ENCODE peak calls at places on chromosomes 7 and 10, in nine cellular contexts. D is NCI-H1092; E is mesendoderm; K is CD8-positive, alpha-beta memory T cell; B is stimulated activated CD4-positive, alpha-beta T cell treated with anti-CD3 and anti-CD28 coated beads, Interleukin-2, amount 100 ng/mL, for 24 hours; N is H9; Y is kidney glomerular epithelial cell; F is EL; L is GM13976. V is an unnamed sample.

GRCh38 chr10:87829986-87830732 is 12.1 kb upstream of the ATAD1 start:
- DNase-seq in L (no peak), B (no peak), Y (peak; percentile 1), F (no peak), E (no peak), N (no peak), K (no peak), D (no peak), V (no peak)

GRCh38 chr10:47296941-47297340 is 3.1 kb upstream of the GDF10 start:
- DNase-seq in L (no peak), B (no peak), N (no peak), K (no peak), E (no peak), F (no peak), D (no peak), Y (no peak), V (no peak)

GRCh38 chr10:82377608-82378007 is 502.6 kb downstream of the NRG3 start:
- DNase-seq in D (no peak), K (no peak), N (no peak), B (no peak), L (peak; percentile 18), Y (no peak), F (no peak), E (peak; percentile 71), V (no peak)

GRCh38 chr10:22712959-22713852 is 1.2 kb downstream of the PIP4K2A start:
- DNase-seq in F (peak; percentile 18), Y (no peak), L (peak; percentile 50), E (peak; percentile 70), B (peak; percentile 44), D (no peak), K (peak; percentile 56), N (peak; percentile 31), V (peak; percentile 33)

GRCh38 chr10:3873728-3874461 is 88.9 kb upstream of the KLF6 start:
- DNase-seq in K (peak; percentile 59), E (peak; percentile 90), Y (peak; percentile 52), L (peak; percentile 80), N (no peak), D (peak; percentile 2), F (peak; percentile 24), B (no peak), V (no peak)

GRCh38 chr10:26697163-26697921 is at the start of gene PDSS1:
- DNase-seq in B (peak; percentile 75), K (peak; percentile 76), E (peak; percentile 70), N (peak; percentile 63), D (peak; percentile 52), L (peak; percentile 92), F (peak; percentile 70), Y (peak; percentile 47), V (peak; percentile 62)

GRCh38 chr7:112892263-112892662 is 102.1 kb upstream of the TMEM168 start:
- DNase-seq in N (no peak), Y (no peak), K (no peak), F (peak; percentile 34), D (no peak), E (no peak), B (no peak), L (no peak), V (no peak)

GRCh38 chr10:15238553-15239335 is 70.3 kb upstream of the NMT2 start:
- DNase-seq in F (peak; percentile 36), B (no peak), K (peak; percentile 7), N (no peak), E (no peak), D (no peak), Y (peak; percentile 57), L (no peak), V (no peak)

GRCh38 chr10:7035111-7035761 is 375.6 kb downstream of the SFMBT2 start:
- DNase-seq in K (no peak), E (no peak), N (no peak), F (no peak), D (no peak), B (peak; percentile 57), Y (no peak), L (no peak), V (no peak)

GRCh38 chr10:128178319-128178937 is 52.2 kb upstream of the MKI67 start:
- DNase-seq in K (peak; percentile 19), E (peak; percentile 80), N (peak; percentile 82), B (peak; percentile 49), D (no peak), L (peak; percentile 61), Y (no peak), F (peak; percentile 34), V (peak; percentile 31)

GRCh38 chr7:134602921-134603394 is 43.7 kb upstream of the BPGM start:
- DNase-seq in N (no peak), E (no peak), F (no peak), L (no peak), D (no peak), B (no peak), K (no peak), Y (no peak), V (no peak)

GRCh38 chr10:4477664-4478063 is 348.3 kb upstream of the AKR1E2 start:
- DNase-seq in B (no peak), F (no peak), D (no peak), Y (no peak), N (no peak), E (peak; percentile 32), K (no peak), L (no peak), V (no peak)

GRCh38 chr7:42236266-42237161 is 495 bp downstream of the GLI3 start:
- DNase-seq in Y (no peak), K (no peak), D (no peak), N (peak; percentile 61), B (peak; percentile 14), E (peak; percentile 77), L (peak; percentile 55), F (peak; percentile 75), V (no peak)

GRCh38 chr7:68573271-68574000 is 1024.8 kb upstream of the AUTS2 start:
- DNase-seq in L (no peak), Y (no peak), E (no peak), N (no peak), B (no peak), K (no peak), F (no peak), D (no peak), V (no peak)

GRCh38 chr10:30974773-30975386 is 56.8 kb downstream of the ZNF438 start:
- DNase-seq in B (no peak), D (no peak), L (no peak), K (no peak), E (no peak), F (no peak), N (no peak), Y (no peak), V (no peak)

GRCh38 chr7:23653942-23654341 is 26.1 kb upstream of the FAM221A start:
- DNase-seq in B (no peak), E (peak; percentile 40), F (no peak), K (no peak), D (no peak), N (no peak), Y (no peak), L (no peak), V (no peak)

GRCh38 chr7:131546126-131546525 is 10.3 kb downstream of the PODXL start:
- DNase-seq in N (no peak), D (no peak), B (no peak), L (no peak), E (no peak), K (no peak), Y (no peak), F (peak; percentile 39), V (no peak)

GRCh38 chr10:17747883-17748550 is 4.0 kb upstream of the TMEM236 start:
- DNase-seq in N (no peak), B (no peak), L (no peak), F (no peak), K (no peak), D (no peak), E (no peak), Y (peak; percentile 3), V (no peak)

GRCh38 chr10:129520440-129521080 is 53.5 kb downstream of the MGMT start:
- DNase-seq in L (no peak), Y (no peak), K (no peak), F (no peak), B (no peak), D (no peak), E (no peak), N (peak; percentile 14), V (no peak)

GRCh38 chr7:95298091-95298490 is 26.2 kb downstream of the PON1 start:
- DNase-seq in F (no peak), N (no peak), L (no peak), D (no peak), K (no peak), E (no peak), Y (peak; percentile 14), B (no peak), V (no peak)

GRCh38 chr7:83947260-83947659 is 247.3 kb downstream of the SEMA3A start:
- DNase-seq in K (no peak), L (peak; percentile 30), Y (peak; percentile 11), F (peak; percentile 18), B (peak; percentile 2), E (peak; percentile 73), N (peak; percentile 71), D (no peak), V (no peak)

GRCh38 chr10:87658858-87659555 is 671 bp upstream of the PAPSS2 start:
- DNase-seq in N (peak; percentile 79), L (no peak), F (no peak), B (no peak), K (no peak), D (no peak), E (peak; percentile 92), Y (no peak), V (no peak)

GRCh38 chr7:65441010-65441409 is 67.4 kb downstream of the ZNF92 start:
- DNase-seq in K (no peak), L (no peak), F (peak; percentile 62), N (no peak), E (no peak), B (no peak), D (no peak), Y (peak; percentile 79), V (no peak)

GRCh38 chr10:8618834-8619233 is 564.3 kb downstream of the GATA3 start:
- DNase-seq in D (no peak), B (no peak), N (no peak), L (no peak), Y (no peak), K (no peak), E (no peak), F (no peak), V (no peak)

GRCh38 chr7:2566348-2566889 is 7.6 kb downstream of the IQCE start:
- DNase-seq in F (no peak), D (no peak), B (no peak), L (no peak), E (no peak), N (no peak), Y (no peak), K (no peak), V (no peak)

GRCh38 chr7:102463841-102464576 is 654 bp downstream of the ALKBH4 start:
- DNase-seq in K (no peak), L (no peak), B (no peak), D (no peak), Y (peak; percentile 40), N (peak; percentile 30), F (peak; percentile 21), E (no peak), V (no peak)

GRCh38 chr10:124721295-124722052 is 22.7 kb downstream of the FAM53B start:
- DNase-seq in K (no peak), Y (no peak), B (no peak), N (no peak), L (no peak), F (no peak), E (no peak), D (no peak), V (no peak)

GRCh38 chr10:104642311-104643022 is 1.4 kb downstream of the SORCS3 start:
- DNase-seq in N (peak; percentile 93), D (no peak), B (peak; percentile 66), F (peak; percentile 46), K (no peak), Y (peak; percentile 21), L (peak; percentile 25), E (peak; percentile 88), V (no peak)

GRCh38 chr7:80063855-80064254 is 70.8 kb upstream of the GNAI1 start:
- DNase-seq in L (no peak), B (no peak), F (no peak), N (no peak), Y (no peak), E (no peak), K (no peak), D (no peak), V (no peak)

GRCh38 chr10:61682323-61682722 is 19.6 kb downstream of the CABCOCO1 start:
- DNase-seq in N (no peak), L (no peak), F (no peak), D (no peak), E (no peak), Y (no peak), K (no peak), B (no peak), V (no peak)